ENCODE peak calls at places on chromosomes 7 and 10, in four cellular contexts. O, Z, Y and L are unnamed samples.

GRCh38 chr10:34538291-34538829 is 276.7 kb downstream of the PARD3 start:
- DNase-seq in O (no peak), Z (no peak), Y (peak), L (no peak)

GRCh38 chr7:150941351-150941982 is 36.7 kb downstream of the KCNH2 start:
- DNase-seq in O (no peak), Z (no peak), Y (no peak), L (no peak)

GRCh38 chr7:150978136-150978789 is at the start of gene KCNH2:
- DNase-seq in O (no peak), Z (no peak), Y (no peak), L (peak)

GRCh38 chr7:132580717-132581285 is 4.5 kb upstream of the PLXNA4 start:
- DNase-seq in O (peak), Z (peak), Y (peak), L (peak)

GRCh38 chr10:35516102-35516670 is 89.0 kb upstream of the GJD4 start:
- DNase-seq in O (no peak), Z (no peak), Y (no peak), L (no peak)

GRCh38 chr7:3918576-3918975 is 617.5 kb downstream of the SDK1 start:
- DNase-seq in O (no peak), Z (no peak), Y (no peak), L (no peak)

GRCh38 chr10:101008823-101009423 is 9.3 kb downstream of the LZTS2 start:
- DNase-seq in O (no peak), Z (no peak), Y (no peak), L (no peak)

GRCh38 chr10:29689001-29689400 is 54.2 kb upstream of the SVIL start:
- DNase-seq in O (no peak), Z (no peak), Y (no peak), L (no peak)

GRCh38 chr7:110090113-110090820 is 1000.7 kb upstream of the LRRN3 start:
- DNase-seq in O (no peak), Z (no peak), Y (no peak), L (peak)

GRCh38 chr10:93218386-93218785 is 144.7 kb downstream of the CYP26A1 start:
- DNase-seq in O (no peak), Z (no peak), Y (no peak), L (no peak)

GRCh38 chr7:130904031-130904757 is 170.2 kb upstream of the KLF14 start:
- DNase-seq in O (peak), Z (peak), Y (no peak), L (no peak)

GRCh38 chr10:95837368-95837776 is 70.4 kb upstream of the CC2D2B start:
- DNase-seq in O (no peak), Z (no peak), Y (no peak), L (no peak)

GRCh38 chr10:15824498-15824897 is 35.8 kb downstream of the MINDY3 start:
- DNase-seq in O (no peak), Z (no peak), Y (no peak), L (no peak)

GRCh38 chr10:110758898-110759297 is 112.8 kb upstream of the PDCD4 start:
- DNase-seq in O (no peak), Z (no peak), Y (no peak), L (no peak)

GRCh38 chr7:158572000-158572828 is 15.4 kb downstream of the PTPRN2 start:
- DNase-seq in O (no peak), Z (no peak), Y (no peak), L (no peak)

GRCh38 chr7:143503261-143503660 is 25.6 kb downstream of the TAS2R41 start:
- DNase-seq in O (no peak), Z (no peak), Y (no peak), L (no peak)

GRCh38 chr10:77849039-77849664 is 77.4 kb downstream of the DLG5 start:
- DNase-seq in O (no peak), Z (no peak), Y (no peak), L (no peak)

DNA sequence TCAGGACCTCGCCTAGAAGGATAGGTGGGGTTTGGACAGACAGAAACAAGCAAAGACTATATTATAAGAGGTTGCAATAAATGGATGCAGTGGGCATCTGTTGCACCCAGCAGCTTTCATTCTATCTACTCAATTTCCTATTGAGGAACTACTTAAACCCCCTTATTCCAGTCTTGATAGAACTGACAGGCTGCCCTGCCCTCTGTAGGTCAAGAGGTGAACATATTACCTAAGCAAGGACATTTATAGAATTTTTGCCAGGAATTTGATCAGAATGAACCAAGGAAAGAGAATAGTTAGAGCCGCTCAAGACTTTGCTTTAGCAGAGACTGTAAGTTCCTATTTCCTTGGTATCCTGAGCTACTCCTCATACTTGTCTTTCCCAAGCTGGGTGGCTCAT is 9.5 kb downstream of the VTI1A start:
- DNase-seq in O (no peak), Z (no peak), Y (no peak), L (no peak)
- TF ChIP-seq CTCF in O (no peak), Z (no peak), Y (peak), L (peak)

DNA sequence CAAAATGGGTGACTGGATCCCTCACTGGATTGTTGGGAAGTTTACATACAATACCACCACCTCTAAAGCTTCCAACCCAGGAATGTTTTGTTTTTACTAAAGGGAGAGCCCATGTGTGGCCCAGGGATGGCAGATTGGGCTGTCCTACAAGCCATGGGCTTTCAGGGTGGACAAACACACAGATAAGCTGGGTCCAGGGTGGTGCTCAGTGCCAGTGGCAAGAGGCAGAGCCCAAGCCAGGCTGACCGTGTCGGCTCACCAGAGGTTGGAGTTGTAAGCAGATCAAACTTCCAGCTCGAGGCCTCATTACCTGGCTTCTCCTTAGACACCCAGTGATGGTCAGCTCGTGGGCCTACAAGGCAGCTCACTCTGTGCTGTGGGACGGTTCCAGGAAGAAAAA is 52.3 kb downstream of the CDH23 start:
- DNase-seq in O (no peak), Z (no peak), Y (no peak), L (no peak)
- TF ChIP-seq CTCF in O (no peak), Z (no peak), Y (no peak), L (no peak)

DNA sequence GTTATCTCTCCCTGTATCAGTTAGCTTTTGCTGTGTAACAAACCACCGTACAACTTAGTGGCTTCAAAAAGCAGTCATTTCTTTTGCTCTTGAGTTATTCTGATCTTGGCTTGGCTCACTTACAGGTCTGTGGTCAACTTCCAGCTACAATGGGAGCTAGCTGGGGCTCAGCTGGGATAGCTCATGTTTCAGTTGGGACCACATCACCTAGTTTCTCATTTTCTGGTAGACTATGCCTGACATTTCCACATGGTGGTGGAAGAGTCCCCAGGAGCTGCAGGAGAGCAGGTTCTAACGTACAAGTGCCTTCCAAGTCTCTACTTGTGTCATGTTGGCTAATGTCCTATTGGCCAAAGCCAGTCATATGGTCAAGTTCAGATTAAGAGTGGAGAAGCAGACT is 25.8 kb upstream of the PIP4K2A start:
- DNase-seq in O (no peak), Z (no peak), Y (no peak), L (no peak)
- TF ChIP-seq CTCF in O (no peak), Z (no peak), Y (no peak), L (no peak)

GRCh38 chr10:117175215-117175900 is 21.9 kb upstream of the KCNK18 start:
- DNase-seq in O (no peak), Z (no peak), Y (no peak), L (peak)

GRCh38 chr10:117178190-117178589 is 19.1 kb upstream of the KCNK18 start:
- DNase-seq in O (no peak), Z (no peak), Y (no peak), L (no peak)

GRCh38 chr10:117174439-117175214 is 22.7 kb upstream of the KCNK18 start:
- DNase-seq in O (peak), Z (peak), Y (peak), L (peak)

GRCh38 chr10:117170244-117170643 is 27.0 kb upstream of the KCNK18 start:
- DNase-seq in O (no peak), Z (no peak), Y (no peak), L (no peak)

GRCh38 chr10:117175901-117176534 is 21.3 kb upstream of the KCNK18 start:
- DNase-seq in O (peak), Z (peak), Y (peak), L (peak)
- TF ChIP-seq CTCF in O (peak), Z (peak), Y (peak), L (peak)

DNA sequence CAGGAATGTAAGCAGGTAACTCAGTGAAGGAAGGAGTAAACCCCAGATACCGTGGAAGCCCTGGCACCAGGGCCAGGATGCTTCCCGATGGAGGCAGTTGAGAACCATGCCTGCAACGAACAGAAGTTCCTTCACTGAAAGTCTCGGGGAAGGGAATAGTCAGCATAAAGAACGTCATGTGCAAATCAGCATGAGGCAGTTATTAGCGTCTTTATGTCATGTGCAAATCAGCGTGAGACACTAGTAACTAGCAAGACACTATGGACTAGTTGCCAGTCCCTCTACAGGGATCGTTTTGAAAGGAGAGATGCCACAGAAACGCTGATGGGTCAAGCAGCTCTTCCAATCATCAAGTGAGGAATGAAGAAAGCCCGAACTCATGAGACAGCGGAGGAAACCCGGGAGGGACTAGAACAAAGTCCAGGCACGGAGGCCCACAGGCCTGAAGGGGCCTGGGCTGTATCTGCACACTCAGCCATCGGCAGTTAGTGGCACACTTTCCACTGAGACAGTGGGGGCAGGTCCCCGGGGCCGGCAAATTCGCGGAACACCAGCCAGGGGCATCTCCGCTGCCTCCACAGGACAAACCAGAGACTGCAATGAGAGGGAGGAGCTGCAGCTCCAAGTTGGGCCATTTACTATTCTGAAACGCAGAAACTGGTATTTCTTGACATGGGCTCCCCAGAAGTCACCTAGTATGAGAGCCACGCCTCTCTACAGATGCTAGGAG is 109.6 kb downstream of the SFMBT2 start:
- DNase-seq in O (no peak), Z (no peak), Y (no peak), L (no peak)
- TF ChIP-seq CTCF in O (no peak), Z (peak), Y (peak), L (no peak)

GRCh38 chr10:51786016-51786683 is 86.8 kb upstream of the CSTF2T start:
- DNase-seq in O (no peak), Z (no peak), Y (no peak), L (no peak)
- TF ChIP-seq CTCF in O (no peak), Z (no peak), Y (no peak), L (no peak)

GRCh38 chr10:122567056-122567660 is 6.6 kb downstream of the DMBT1 start:
- DNase-seq in O (no peak), Z (no peak), Y (no peak), L (peak)
- TF ChIP-seq CTCF in O (peak), Z (peak), Y (peak), L (peak)

GRCh38 chr10:114525368-114525949 is 121.2 kb upstream of the AFAP1L2 start:
- DNase-seq in O (no peak), Z (no peak), Y (no peak), L (no peak)

GRCh38 chr10:114526112-114526496 is 121.8 kb upstream of the AFAP1L2 start:
- DNase-seq in O (no peak), Z (no peak), Y (peak), L (peak)

GRCh38 chr10:114521250-114521649 is 116.9 kb upstream of the AFAP1L2 start:
- DNase-seq in O (no peak), Z (no peak), Y (no peak), L (no peak)

GRCh38 chr10:114526497-114527238 is 122.4 kb upstream of the AFAP1L2 start:
- DNase-seq in O (no peak), Z (no peak), Y (peak), L (peak)

GRCh38 chr10:114523876-114524275 is 119.6 kb upstream of the AFAP1L2 start:
- DNase-seq in O (no peak), Z (no peak), Y (no peak), L (no peak)
- TF ChIP-seq CTCF in O (no peak), Z (no peak), Y (no peak), L (no peak)

GRCh38 chr10:70267161-70267933 is 16.5 kb downstream of the NPFFR1 start:
- DNase-seq in O (peak), Z (peak), Y (no peak), L (no peak)
- TF ChIP-seq CTCF in O (peak), Z (peak), Y (peak), L (peak)

GRCh38 chr7:11970132-11970531 is 138.1 kb upstream of the THSD7A start:
- DNase-seq in O (no peak), Z (no peak), Y (no peak), L (no peak)

DNA sequence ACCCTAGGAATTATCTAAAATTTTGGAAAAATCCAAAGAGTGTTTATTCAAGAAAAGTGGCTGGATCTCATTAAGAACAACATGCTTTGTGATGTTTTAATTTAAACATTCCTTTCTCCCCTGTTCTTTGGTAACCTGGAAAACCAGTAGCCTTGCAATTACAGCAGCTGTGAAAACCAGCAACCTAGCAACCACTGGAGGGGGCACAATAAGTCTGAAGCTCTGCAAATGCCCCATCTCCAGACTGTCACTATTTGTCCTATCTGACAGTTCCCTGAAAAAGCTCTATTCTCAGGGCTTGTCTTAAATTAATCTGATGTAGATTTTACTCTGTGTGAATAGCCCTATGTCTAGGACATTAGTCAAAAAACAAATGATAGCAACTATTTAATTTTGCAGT is 137.6 kb upstream of the THSD7A start:
- DNase-seq in O (no peak), Z (no peak), Y (no peak), L (no peak)
- TF ChIP-seq CTCF in O (no peak), Z (no peak), Y (no peak), L (no peak)